ENCODE peak calls at places on chromosomes 16 and 17, in four cellular contexts. G is K562, V is SK-N-SH, M is HepG2. Y is an unnamed sample.

GRCh38 chr16:12801511-12802042 is 2.1 kb downstream of the CPPED1 start:
- DNase-seq in G (peak; percentile 17), V (no peak), M (peak; percentile 68), Y (no peak)

GRCh38 chr17:73182616-73183310 is 10.1 kb upstream of the COG1 start:
- DNase-seq in G (no peak), V (peak; percentile 62), M (peak; percentile 50), Y (no peak)

GRCh38 chr17:14381606-14382005 is 80.7 kb downstream of the HS3ST3B1 start:
- DNase-seq in G (no peak), V (no peak), M (no peak), Y (no peak)

GRCh38 chr17:41775394-41776226 is 10.9 kb downstream of the JUP start:
- DNase-seq in G (no peak), V (no peak), M (no peak), Y (no peak)

GRCh38 chr16:24974859-24975258 is 40.3 kb downstream of the ARHGAP17 start:
- DNase-seq in G (no peak), V (no peak), M (no peak), Y (no peak)

GRCh38 chr17:57468932-57469775 is 212.8 kb downstream of the MSI2 start:
- DNase-seq in G (no peak), V (no peak), M (peak; percentile 66), Y (no peak)

GRCh38 chr17:55527520-55528118 is 16.4 kb upstream of the SMIM36 start:
- DNase-seq in G (no peak), V (peak; percentile 74), M (peak; percentile 39), Y (peak; percentile 42)

GRCh38 chr17:75457047-75457654 is 716 bp downstream of the TMEM94 start:
- DNase-seq in G (peak; percentile 60), V (peak; percentile 86), M (no peak), Y (no peak)

GRCh38 chr16:86018487-86018886 is 119.5 kb downstream of the IRF8 start:
- DNase-seq in G (no peak), V (no peak), M (no peak), Y (no peak)

GRCh38 chr17:79997004-79997673 is 38.5 kb downstream of the TBC1D16 start:
- DNase-seq in G (no peak), V (no peak), M (no peak), Y (no peak)

GRCh38 chr17:40560592-40561293 is 4.5 kb downstream of the CCR7 start:
- DNase-seq in G (peak; percentile 52), V (no peak), M (no peak), Y (no peak)

GRCh38 chr16:8916541-8917225 is 34.5 kb downstream of the LITAFD start:
- DNase-seq in G (no peak), V (no peak), M (no peak), Y (no peak)

GRCh38 chr16:67425046-67425445 is 5.9 kb upstream of the HSD11B2 start:
- DNase-seq in G (no peak), V (no peak), M (no peak), Y (no peak)

GRCh38 chr17:35906559-35907265 is 23.9 kb downstream of the RDM1 start:
- DNase-seq in G (no peak), V (no peak), M (no peak), Y (no peak)

DNA sequence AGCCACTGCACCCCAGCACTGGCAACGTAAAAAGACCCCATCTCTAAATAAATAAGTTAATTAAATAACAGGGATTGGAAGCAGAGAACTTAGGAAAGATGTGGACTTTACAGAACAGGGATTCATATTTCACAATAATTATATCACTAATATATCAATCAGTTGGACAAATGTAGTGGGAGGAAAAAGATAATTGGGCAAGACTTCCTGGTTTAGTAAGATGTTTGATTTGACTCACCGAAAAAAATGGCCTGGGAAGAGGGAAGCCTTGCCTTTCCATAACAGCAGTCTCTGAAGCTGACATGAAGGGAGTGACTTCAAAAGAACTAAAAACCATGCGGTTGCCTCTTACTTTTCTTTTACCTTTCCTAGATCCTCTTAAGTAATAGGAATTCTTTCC is 15.2 kb upstream of the C17orf78 start:
- DNase-seq in G (no peak), V (no peak), M (no peak), Y (no peak)
- TF ChIP-seq ELF1 in G (no peak), V (no peak), M (no peak), Y (no peak)

GRCh38 chr17:9002236-9002609 is 19.1 kb upstream of the NTN1 start:
- DNase-seq in G (no peak), V (no peak), M (no peak), Y (no peak)
- TF ChIP-seq ELF1 in G (no peak), V (no peak), M (no peak), Y (no peak)

GRCh38 chr17:6274310-6274709 is 160.6 kb downstream of the AIPL1 start:
- DNase-seq in G (no peak), V (no peak), M (no peak), Y (no peak)

GRCh38 chr17:6269474-6269873 is 165.4 kb downstream of the AIPL1 start:
- DNase-seq in G (peak; percentile 20), V (no peak), M (no peak), Y (peak; percentile 6)
- TF ChIP-seq ELF1 in G (no peak), V (no peak), M (no peak), Y (no peak)

GRCh38 chr17:43986225-43986981 is 18.0 kb upstream of the NAGS start:
- DNase-seq in G (no peak), V (no peak), M (no peak), Y (no peak)
- TF ChIP-seq ELF1 in G (no peak), V (no peak), M (no peak), Y (no peak)

GRCh38 chr17:21823643-21824042 is 131.3 kb downstream of the KCNJ18 start:
- DNase-seq in G (no peak), V (no peak), M (no peak), Y (no peak)
- TF ChIP-seq ELF1 in G (no peak), V (no peak), M (no peak), Y (no peak)